ENCODE peak calls at places on chromosomes 16 and 17, in eight cellular contexts. W is prostate gland, X is IMR-90, M is caudate nucleus, T is pancreas, B is PC-3, O is right lobe of liver, H is OCI-LY7. Y is an unnamed sample.

GRCh38 chr17:28953444-28954118 is 2.3 kb upstream of the PHF12 start:
- DNase-seq in W (peak; percentile 32), X (peak; percentile 45), M (no peak), T (peak; percentile 61), B (peak; percentile 54), O (peak; percentile 64), H (peak; percentile 70), Y (peak; percentile 88)

GRCh38 chr16:89332248-89333245 is 115.0 kb downstream of the ZNF778 start:
- DNase-seq in W (no peak), X (no peak), M (no peak), T (no peak), B (no peak), O (no peak), H (peak; percentile 66), Y (no peak)

GRCh38 chr17:45320931-45321461 is 4.2 kb upstream of the MAP3K14 start:
- DNase-seq in W (peak; percentile 71), X (peak; percentile 97), M (no peak), T (no peak), B (peak; percentile 100), O (no peak), H (no peak), Y (no peak)

GRCh38 chr16:4586297-4586696 is 28.4 kb downstream of the UBALD1 start:
- DNase-seq in W (no peak), X (no peak), M (no peak), T (no peak), B (no peak), O (no peak), H (no peak), Y (no peak)

GRCh38 chr17:52754838-52755237 is 596.3 kb upstream of the CA10 start:
- DNase-seq in W (no peak), X (no peak), M (no peak), T (no peak), B (no peak), O (no peak), H (no peak), Y (no peak)

GRCh38 chr17:66625321-66625767 is 209.6 kb upstream of the CACNG5 start:
- DNase-seq in W (no peak), X (peak; percentile 49), M (no peak), T (no peak), B (peak; percentile 73), O (no peak), H (peak; percentile 32), Y (peak; percentile 14)

GRCh38 chr17:17567114-17567513 is 24.4 kb downstream of the PEMT start:
- DNase-seq in W (no peak), X (no peak), M (no peak), T (no peak), B (no peak), O (no peak), H (no peak), Y (no peak)

GRCh38 chr16:70417661-70418060 is 21.2 kb downstream of the ST3GAL2 start:
- DNase-seq in W (no peak), X (no peak), M (no peak), T (no peak), B (no peak), O (no peak), H (no peak), Y (no peak)

GRCh38 chr17:4945176-4945943 is 3.0 kb downstream of the PFN1 start:
- DNase-seq in W (peak; percentile 47), X (peak; percentile 93), M (no peak), T (peak; percentile 81), B (peak; percentile 93), O (peak; percentile 82), H (peak; percentile 46), Y (no peak)

GRCh38 chr17:44362964-44363612 is 565 bp downstream of the FAM171A2 start:
- DNase-seq in W (no peak), X (no peak), M (no peak), T (no peak), B (peak; percentile 28), O (peak; percentile 50), H (peak; percentile 59), Y (peak; percentile 63)

GRCh38 chr17:8673621-8674020 is 43.1 kb upstream of the MYH10 start:
- DNase-seq in W (no peak), X (peak; percentile 59), M (no peak), T (peak; percentile 36), B (no peak), O (no peak), H (peak; percentile 8), Y (no peak)
- H3K27ac ChIP-seq in W (no peak overlapping the region), X (no peak overlapping the region), M (no peak overlapping the region), T (peak overlapping the region; percentile 64), B (no peak overlapping the region), O (no peak overlapping the region), H (no peak overlapping the region), Y (no peak overlapping the region)

GRCh38 chr17:40307691-40308289 is 1.2 kb upstream of the RARA start:
- DNase-seq in W (no peak), X (no peak), M (no peak), T (no peak), B (no peak), O (peak; percentile 49), H (no peak), Y (no peak)

GRCh38 chr17:40309031-40309937 is at the start of gene RARA:
- DNase-seq in W (no peak), X (no peak), M (peak; percentile 56), T (peak; percentile 48), B (no peak), O (peak; percentile 55), H (peak; percentile 58), Y (peak; percentile 83)

GRCh38 chr17:40304464-40304863 is 4.5 kb upstream of the RARA start:
- DNase-seq in W (no peak), X (peak; percentile 87), M (no peak), T (no peak), B (no peak), O (no peak), H (no peak), Y (no peak)

GRCh38 chr17:40306395-40306794 is 2.6 kb upstream of the RARA start:
- DNase-seq in W (no peak), X (no peak), M (no peak), T (no peak), B (no peak), O (no peak), H (no peak), Y (no peak)

DNA sequence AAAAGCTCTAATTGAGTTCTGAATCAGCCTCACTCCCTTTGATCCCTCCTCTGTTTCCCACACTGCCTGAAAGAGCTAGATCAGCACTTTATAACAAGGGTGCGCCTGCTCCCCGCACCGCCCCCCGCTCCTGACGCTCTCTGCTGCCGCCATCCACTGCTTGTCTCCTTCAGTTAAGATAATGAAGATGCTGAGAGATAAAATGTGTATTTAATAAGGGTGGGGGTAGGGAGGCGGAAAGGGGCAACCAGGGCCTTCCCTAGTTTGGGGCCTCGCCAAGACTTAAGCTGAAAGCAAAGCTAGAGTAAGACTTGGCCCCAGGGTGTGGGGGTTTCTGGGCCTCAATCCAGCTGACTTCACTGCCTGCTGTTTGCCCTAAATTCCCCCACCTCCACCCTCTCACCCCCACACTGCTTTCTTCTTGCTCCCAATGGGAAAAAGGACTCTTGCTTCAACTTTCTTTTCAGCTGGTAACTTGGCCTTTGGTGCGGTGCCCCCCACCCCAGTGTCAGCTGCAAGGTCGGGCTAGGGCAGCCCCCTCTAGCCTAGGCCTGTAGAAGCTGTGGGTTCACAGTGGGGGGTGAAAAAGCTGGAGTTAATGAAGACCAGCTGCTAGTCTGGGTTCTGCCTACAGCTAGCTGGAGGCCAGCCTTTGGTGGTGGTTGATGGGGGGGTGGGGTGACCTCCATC is 1.8 kb upstream of the RARA start:
- DNase-seq in W (no peak), X (no peak), M (no peak), T (no peak), B (no peak), O (peak; percentile 44), H (no peak), Y (peak; percentile 60)
- H3K27ac ChIP-seq in W (peak overlapping the region; percentile 58), X (peak overlapping the region; percentile 55), M (no peak overlapping the region), T (no peak overlapping the region), B (no peak overlapping the region), O (peak overlapping the region; percentile 35), H (no peak overlapping the region), Y (no peak overlapping the region)

GRCh38 chr16:28140788-28141618 is 70.8 kb downstream of the XPO6 start:
- DNase-seq in W (no peak), X (no peak), M (no peak), T (no peak), B (no peak), O (peak; percentile 39), H (peak; percentile 80), Y (no peak)
- H3K27ac ChIP-seq in W (no peak overlapping the region), X (peak overlapping the region; percentile 5), M (no peak overlapping the region), T (peak overlapping the region; percentile 10), B (no peak overlapping the region), O (peak overlapping the region; percentile 67), H (peak overlapping the region; percentile 95), Y (no peak overlapping the region)

GRCh38 chr17:352421-353212 is at the start of gene RPH3AL:
- DNase-seq in W (peak; percentile 73), X (no peak), M (no peak), T (peak; percentile 89), B (peak; percentile 83), O (peak; percentile 87), H (no peak), Y (peak; percentile 67)
- H3K27ac ChIP-seq in W (peak within 1 kb of the TSS; percentile 82), X (no peak within 1 kb of the TSS), M (peak within 1 kb of the TSS; percentile 54), T (peak within 1 kb of the TSS; percentile 95), B (peak within 1 kb of the TSS; percentile 94), O (peak within 1 kb of the TSS; percentile 88), H (no peak within 1 kb of the TSS), Y (peak within 1 kb of the TSS; percentile 62)